ENCODE peak calls at places on chromosome 9, in four cellular contexts. K is smooth muscle cell of the brain vasculature; I is CD8-positive, alpha-beta T cell; C is activated CD4-positive, alpha-beta T cell treated with anti-CD3 and anti-CD28 coated beads, Interleukin-2, amount 50 U/mL, for 4 hours. F is an unnamed sample.

GRCh38 chr9:135579889-135580660 is 18.5 kb downstream of the PAEP start:
- DNase-seq in I (no peak), C (no peak), K (no peak), F (no peak)

GRCh38 chr9:118618091-118618490 is 751.1 kb downstream of the BRINP1 start:
- DNase-seq in C (no peak), I (no peak), K (no peak), F (no peak)

GRCh38 chr9:109914280-109915027 is 134.5 kb downstream of the PALM2AKAP2 start:
- DNase-seq in I (no peak), K (no peak), C (no peak), F (no peak)

GRCh38 chr9:134571946-134572914 is 69.4 kb upstream of the COL5A1 start:
- DNase-seq in I (no peak), K (no peak), C (no peak), F (no peak)

GRCh38 chr9:112074250-112075008 is 100.7 kb downstream of the SUSD1 start:
- DNase-seq in C (peak), K (peak), I (peak), F (peak)

GRCh38 chr9:116546711-116547581 is 140.2 kb upstream of the TRIM32 start:
- DNase-seq in I (no peak), C (no peak), K (peak), F (peak)

GRCh38 chr9:86926130-86926529 is 21.2 kb downstream of the GAS1 start:
- DNase-seq in I (no peak), C (no peak), K (no peak), F (no peak)

GRCh38 chr9:32581512-32582143 is 8.7 kb upstream of the NDUFB6 start:
- DNase-seq in K (peak), I (no peak), C (no peak), F (no peak)

F was measured in brain pericyte.